ENCODE peak calls at places on chromosomes 4 and X, in six cellular contexts. J is tibial nerve, V is fibroblast of pulmonary artery, Q is mucosa of descending colon, I is AG10803, B is GM12865. E is an unnamed sample.
A peak's percentile ranks its signal among the peaks of the same experiment; 100 is the strongest.

GRCh38 chrX:39470588-39471155 is 627.1 kb downstream of the BCOR start:
- DNase-seq in V (peak; percentile 63), I (peak; percentile 79), Q (peak; percentile 23), J (no peak), B (no peak), E (no peak)

GRCh38 chr4:71229477-71230257 is 109.2 kb upstream of the SLC4A4 start:
- DNase-seq in J (no peak), Q (peak; percentile 57), V (peak; percentile 65), B (peak; percentile 30), I (peak; percentile 74), E (peak; percentile 25)

GRCh38 chr4:70280567-70280966 is 38.2 kb downstream of the CSN3 start:
- DNase-seq in J (no peak), B (no peak), V (no peak), Q (no peak), I (no peak), E (no peak)

GRCh38 chr4:79964715-79965345 is 108.2 kb downstream of the ANTXR2 start:
- DNase-seq in J (no peak), I (no peak), V (no peak), B (no peak), Q (peak; percentile 17), E (peak; percentile 34)

GRCh38 chr4:123816462-123816861 is 419.9 kb downstream of the SPRY1 start:
- DNase-seq in J (no peak), Q (no peak), V (no peak), I (peak; percentile 63), B (no peak), E (no peak)

GRCh38 chr4:10623241-10623640 is 61.3 kb downstream of the CLNK start:
- DNase-seq in B (no peak), Q (no peak), V (no peak), J (no peak), I (no peak), E (no peak)

GRCh38 chrX:130339408-130340222 is at the start of gene SLC25A14:
- DNase-seq in Q (peak; percentile 82), B (peak; percentile 80), J (peak; percentile 40), I (peak; percentile 52), V (peak; percentile 77), E (peak; percentile 32)

GRCh38 chr4:147913137-147913536 is 181.2 kb downstream of the ARHGAP10 start:
- DNase-seq in Q (no peak), J (no peak), I (no peak), B (no peak), V (no peak), E (no peak)

GRCh38 chr4:105598787-105599186 is 46.4 kb downstream of the ARHGEF38 start:
- DNase-seq in Q (no peak), I (no peak), V (no peak), J (no peak), B (no peak), E (no peak)

GRCh38 chr4:113958766-113959540 is 20.5 kb downstream of the ARSJ start:
- DNase-seq in V (peak; percentile 91), I (peak; percentile 96), B (peak; percentile 10), J (no peak), Q (no peak), E (no peak)

GRCh38 chr4:95729596-95729995 is 110.3 kb upstream of the PDHA2 start:
- DNase-seq in B (no peak), Q (no peak), J (no peak), V (no peak), I (no peak), E (no peak)

GRCh38 chrX:108537005-108537404 is 97.4 kb downstream of the COL4A5 start:
- DNase-seq in B (peak; percentile 27), J (peak; percentile 35), I (peak; percentile 17), Q (peak; percentile 53), V (peak; percentile 67), E (peak; percentile 31)
- TF ChIP-seq CTCF in B (peak; percentile 37), J (peak; percentile 35), I (peak; percentile 68), Q (no peak), V (peak; percentile 58), E (peak; percentile 94)

DNA sequence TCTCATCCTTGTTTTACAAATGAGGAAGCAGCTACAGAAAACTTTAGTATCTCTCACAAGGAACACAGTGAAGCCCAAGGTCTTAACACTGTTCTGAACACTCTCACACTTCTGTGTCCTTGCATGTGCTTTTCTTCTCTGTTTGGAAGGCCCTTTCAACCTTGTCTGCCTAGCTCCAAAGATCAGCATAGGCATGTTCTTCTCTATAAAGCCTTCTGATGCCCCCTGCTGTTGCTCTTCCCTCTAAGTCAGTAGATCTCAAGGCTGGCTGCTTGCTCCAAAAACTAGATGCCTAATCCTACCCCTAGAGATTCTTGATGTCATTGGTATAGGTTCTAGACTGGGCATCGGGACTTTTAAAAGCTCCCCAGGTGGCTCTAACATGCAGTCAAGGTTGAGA is 5.9 kb downstream of the APOO start:
- DNase-seq in B (peak; percentile 77), I (peak; percentile 78), V (peak; percentile 90), J (peak; percentile 66), Q (peak; percentile 85), E (peak; percentile 34)
- TF ChIP-seq CTCF in B (peak; percentile 33), I (peak; percentile 67), V (peak; percentile 57), J (peak; percentile 36), Q (no peak), E (peak; percentile 66)

GRCh38 chr4:139556071-139556734 is at the start of gene SETD7:
- DNase-seq in B (peak; percentile 66), J (peak; percentile 63), V (peak; percentile 82), I (peak; percentile 83), Q (peak; percentile 75), E (peak; percentile 51)
- TF ChIP-seq CTCF in B (no peak), J (peak; percentile 5), V (no peak), I (no peak), Q (no peak), E (no peak)

GRCh38 chr4:98969813-98970212 is 25.7 kb upstream of the METAP1 start:
- DNase-seq in I (no peak), J (no peak), B (no peak), Q (no peak), V (no peak), E (no peak)
- TF ChIP-seq CTCF in I (no peak), J (no peak), B (no peak), Q (no peak), V (no peak), E (no peak)

GRCh38 chrX:1472975-1473374 is 20.3 kb upstream of the ASMTL start:
- DNase-seq in I (no peak), Q (no peak), J (no peak), B (no peak), V (no peak), E (no peak)

GRCh38 chrX:1477801-1478458 is 25.2 kb upstream of the ASMTL start:
- DNase-seq in V (no peak), B (no peak), I (no peak), J (no peak), Q (no peak), E (no peak)

GRCh38 chrX:1477229-1477628 is 24.5 kb upstream of the ASMTL start:
- DNase-seq in V (no peak), I (no peak), B (no peak), J (no peak), Q (no peak), E (no peak)

GRCh38 chrX:1476682-1477081 is 24.0 kb upstream of the ASMTL start:
- DNase-seq in Q (no peak), I (no peak), V (no peak), J (no peak), B (no peak), E (no peak)

GRCh38 chrX:1475881-1476280 is 23.2 kb upstream of the ASMTL start:
- DNase-seq in J (no peak), B (no peak), I (no peak), Q (no peak), V (no peak), E (no peak)
- TF ChIP-seq CTCF in J (no peak), B (no peak), I (no peak), Q (no peak), V (no peak), E (no peak)

DNA sequence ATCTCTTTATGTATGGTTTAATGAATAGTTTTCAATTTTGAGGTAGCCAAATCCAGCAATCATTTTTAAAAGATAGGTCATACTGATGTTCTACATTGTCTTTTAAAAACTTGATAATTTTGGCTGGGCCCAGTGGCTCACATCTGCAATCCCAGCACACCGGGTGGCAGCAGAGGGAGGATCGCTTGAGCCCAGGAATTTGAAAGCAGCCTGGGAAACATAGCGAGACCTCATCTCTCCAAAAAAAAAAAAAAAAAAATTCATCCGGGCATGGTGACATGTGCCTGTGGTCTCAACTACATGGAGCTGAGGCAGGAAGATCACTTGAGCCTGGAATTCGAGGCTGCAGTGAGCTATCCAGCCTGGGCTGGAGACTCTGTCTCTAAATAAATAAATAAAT is 419.8 kb downstream of the GALNTL6 start:
- DNase-seq in V (no peak), Q (no peak), B (no peak), I (no peak), J (no peak), E (no peak)
- TF ChIP-seq CTCF in V (no peak), Q (no peak), B (no peak), I (no peak), J (no peak), E (no peak)